ENCODE peak calls at places on chromosome 12, in eight cellular contexts. One of them, this sample, is unnamed.

GRCh38 chr12:62983594-62983993 is 48.6 kb upstream of the PPM1H start:
- DNase-seq in NCI-H1105: no peak
- DNase-seq in NCI-H510A treated with DMSO at 0.1 percent for 48 hours: no peak
- DNase-seq in AG09319: no peak
- DNase-seq in GM12892: no peak
- DNase-seq in kidney: no peak
- DNase-seq in DND-41: no peak
- DNase-seq in AG08395: no peak
- DNase-seq in this sample: no peak

GRCh38 chr12:131543040-131543439 is 167.8 kb upstream of the SFSWAP start:
- DNase-seq in NCI-H510A treated with DMSO at 0.1 percent for 48 hours: no peak
- DNase-seq in AG09319: no peak
- DNase-seq in AG08395: no peak
- DNase-seq in GM12892: no peak
- DNase-seq in kidney: no peak
- DNase-seq in DND-41: no peak
- DNase-seq in NCI-H1105: no peak
- DNase-seq in this sample: no peak

GRCh38 chr12:123267991-123268843 is 3.4 kb downstream of the CDK2AP1 start:
- DNase-seq in NCI-H1105: peak
- DNase-seq in kidney: peak
- DNase-seq in AG09319: no peak
- DNase-seq in AG08395: no peak
- DNase-seq in GM12892: no peak
- DNase-seq in NCI-H510A treated with DMSO at 0.1 percent for 48 hours: no peak
- DNase-seq in DND-41: no peak
- DNase-seq in this sample: no peak

GRCh38 chr12:79217306-79217705 is 352.7 kb downstream of the SYT1 start:
- DNase-seq in NCI-H510A treated with DMSO at 0.1 percent for 48 hours: peak
- DNase-seq in NCI-H1105: peak
- DNase-seq in AG08395: no peak
- DNase-seq in AG09319: no peak
- DNase-seq in DND-41: peak
- DNase-seq in GM12892: no peak
- DNase-seq in kidney: no peak
- DNase-seq in this sample: no peak

GRCh38 chr12:17949558-17950141 is 140.3 kb downstream of the RERGL start:
- DNase-seq in DND-41: peak
- DNase-seq in NCI-H510A treated with DMSO at 0.1 percent for 48 hours: peak
- DNase-seq in AG08395: no peak
- DNase-seq in kidney: peak
- DNase-seq in NCI-H1105: no peak
- DNase-seq in GM12892: no peak
- DNase-seq in AG09319: no peak
- DNase-seq in this sample: no peak

GRCh38 chr12:6085841-6086240 is 38.6 kb downstream of the VWF start:
- DNase-seq in kidney: no peak
- DNase-seq in AG08395: no peak
- DNase-seq in NCI-H510A treated with DMSO at 0.1 percent for 48 hours: no peak
- DNase-seq in AG09319: no peak
- DNase-seq in DND-41: no peak
- DNase-seq in NCI-H1105: no peak
- DNase-seq in GM12892: no peak
- DNase-seq in this sample: no peak

GRCh38 chr12:108648371-108648770 is 14.7 kb upstream of the SELPLG start:
- DNase-seq in AG09319: no peak
- DNase-seq in NCI-H510A treated with DMSO at 0.1 percent for 48 hours: no peak
- DNase-seq in kidney: no peak
- DNase-seq in DND-41: no peak
- DNase-seq in NCI-H1105: no peak
- DNase-seq in GM12892: no peak
- DNase-seq in AG08395: no peak
- DNase-seq in this sample: no peak

GRCh38 chr12:1698638-1699214 is 7.9 kb downstream of the ADIPOR2 start:
- DNase-seq in NCI-H510A treated with DMSO at 0.1 percent for 48 hours: peak
- DNase-seq in kidney: no peak
- DNase-seq in GM12892: no peak
- DNase-seq in NCI-H1105: no peak
- DNase-seq in AG08395: no peak
- DNase-seq in AG09319: no peak
- DNase-seq in DND-41: no peak
- DNase-seq in this sample: no peak

GRCh38 chr12:30047499-30048262 is 263.9 kb upstream of the TMTC1 start:
- DNase-seq in NCI-H510A treated with DMSO at 0.1 percent for 48 hours: no peak
- DNase-seq in kidney: no peak
- DNase-seq in AG08395: no peak
- DNase-seq in NCI-H1105: peak
- DNase-seq in DND-41: no peak
- DNase-seq in GM12892: no peak
- DNase-seq in AG09319: no peak
- DNase-seq in this sample: no peak

GRCh38 chr12:56020437-56021189 is at the start of gene IKZF4:
- DNase-seq in NCI-H510A treated with DMSO at 0.1 percent for 48 hours: no peak
- DNase-seq in NCI-H1105: no peak
- DNase-seq in GM12892: no peak
- DNase-seq in DND-41: peak
- DNase-seq in kidney: peak
- DNase-seq in AG09319: peak
- DNase-seq in AG08395: no peak
- DNase-seq in this sample: no peak

GRCh38 chr12:11717533-11717961 is 68.1 kb downstream of the ETV6 start:
- DNase-seq in NCI-H1105: no peak
- DNase-seq in NCI-H510A treated with DMSO at 0.1 percent for 48 hours: no peak
- DNase-seq in GM12892: no peak
- DNase-seq in DND-41: no peak
- DNase-seq in kidney: no peak
- DNase-seq in AG09319: no peak
- DNase-seq in AG08395: no peak
- DNase-seq in this sample: peak

GRCh38 chr12:40106655-40107054 is 774 bp upstream of the SLC2A13 start:
- DNase-seq in AG08395: no peak
- DNase-seq in DND-41: no peak
- DNase-seq in GM12892: no peak
- DNase-seq in kidney: no peak
- DNase-seq in NCI-H1105: peak
- DNase-seq in NCI-H510A treated with DMSO at 0.1 percent for 48 hours: no peak
- DNase-seq in AG09319: no peak
- DNase-seq in this sample: no peak

GRCh38 chr12:54012631-54013398 is 4.0 kb downstream of the HOXC8 start:
- DNase-seq in kidney: peak
- DNase-seq in AG08395: no peak
- DNase-seq in NCI-H1105: no peak
- DNase-seq in NCI-H510A treated with DMSO at 0.1 percent for 48 hours: no peak
- DNase-seq in GM12892: no peak
- DNase-seq in AG09319: no peak
- DNase-seq in DND-41: no peak
- DNase-seq in this sample: no peak

GRCh38 chr12:26290560-26290959 is 95.2 kb downstream of the SSPN start:
- DNase-seq in DND-41: no peak
- DNase-seq in kidney: no peak
- DNase-seq in GM12892: no peak
- DNase-seq in AG09319: no peak
- DNase-seq in NCI-H510A treated with DMSO at 0.1 percent for 48 hours: no peak
- DNase-seq in NCI-H1105: no peak
- DNase-seq in AG08395: no peak
- DNase-seq in this sample: no peak

GRCh38 chr12:97941686-97942354 is 479.2 kb downstream of the RMST start:
- DNase-seq in NCI-H1105: no peak
- DNase-seq in DND-41: no peak
- DNase-seq in AG09319: no peak
- DNase-seq in GM12892: no peak
- DNase-seq in kidney: no peak
- DNase-seq in AG08395: no peak
- DNase-seq in NCI-H510A treated with DMSO at 0.1 percent for 48 hours: no peak
- DNase-seq in this sample: no peak

GRCh38 chr12:122081697-122082221 is 3.2 kb downstream of the MLXIP start:
- DNase-seq in kidney: peak
- DNase-seq in AG09319: no peak
- DNase-seq in GM12892: no peak
- DNase-seq in AG08395: peak
- DNase-seq in NCI-H1105: no peak
- DNase-seq in NCI-H510A treated with DMSO at 0.1 percent for 48 hours: peak
- DNase-seq in DND-41: peak
- DNase-seq in this sample: peak

GRCh38 chr12:19665105-19665900 is 226.0 kb downstream of the AEBP2 start:
- DNase-seq in NCI-H510A treated with DMSO at 0.1 percent for 48 hours: no peak
- DNase-seq in DND-41: no peak
- DNase-seq in AG09319: no peak
- DNase-seq in NCI-H1105: no peak
- DNase-seq in GM12892: no peak
- DNase-seq in kidney: no peak
- DNase-seq in AG08395: no peak
- DNase-seq in this sample: no peak

GRCh38 chr12:113039911-113040425 is 16.6 kb upstream of the DTX1 start:
- DNase-seq in GM12892: no peak
- DNase-seq in DND-41: no peak
- DNase-seq in AG08395: no peak
- DNase-seq in NCI-H1105: no peak
- DNase-seq in kidney: no peak
- DNase-seq in NCI-H510A treated with DMSO at 0.1 percent for 48 hours: no peak
- DNase-seq in AG09319: no peak
- DNase-seq in this sample: no peak

GRCh38 chr12:49598527-49598926 is 6.9 kb downstream of the FAM186B start:
- DNase-seq in kidney: no peak
- DNase-seq in GM12892: no peak
- DNase-seq in DND-41: no peak
- DNase-seq in NCI-H1105: no peak
- DNase-seq in AG08395: no peak
- DNase-seq in AG09319: no peak
- DNase-seq in NCI-H510A treated with DMSO at 0.1 percent for 48 hours: no peak
- DNase-seq in this sample: no peak

GRCh38 chr12:10331642-10332239 is 24.1 kb downstream of the KLRD1 start:
- DNase-seq in DND-41: no peak
- DNase-seq in kidney: no peak
- DNase-seq in NCI-H1105: peak
- DNase-seq in GM12892: no peak
- DNase-seq in AG08395: peak
- DNase-seq in NCI-H510A treated with DMSO at 0.1 percent for 48 hours: peak
- DNase-seq in AG09319: peak
- DNase-seq in this sample: no peak

GRCh38 chr12:32860182-32860581 is 36.4 kb downstream of the PKP2 start:
- DNase-seq in NCI-H1105: no peak
- DNase-seq in kidney: no peak
- DNase-seq in AG08395: no peak
- DNase-seq in NCI-H510A treated with DMSO at 0.1 percent for 48 hours: no peak
- DNase-seq in AG09319: no peak
- DNase-seq in GM12892: no peak
- DNase-seq in DND-41: no peak
- DNase-seq in this sample: no peak

GRCh38 chr12:93089805-93090569 is 160.9 kb upstream of the EEA1 start:
- DNase-seq in AG08395: no peak
- DNase-seq in DND-41: no peak
- DNase-seq in GM12892: no peak
- DNase-seq in NCI-H1105: no peak
- DNase-seq in kidney: no peak
- DNase-seq in NCI-H510A treated with DMSO at 0.1 percent for 48 hours: no peak
- DNase-seq in AG09319: no peak
- DNase-seq in this sample: no peak

GRCh38 chr12:6166808-6167207 is 33.4 kb upstream of the CD9 start:
- DNase-seq in AG08395: no peak
- DNase-seq in DND-41: no peak
- DNase-seq in GM12892: no peak
- DNase-seq in kidney: no peak
- DNase-seq in AG09319: no peak
- DNase-seq in NCI-H510A treated with DMSO at 0.1 percent for 48 hours: no peak
- DNase-seq in NCI-H1105: no peak
- DNase-seq in this sample: no peak

GRCh38 chr12:45483571-45483970 is 245.9 kb upstream of the ARID2 start:
- DNase-seq in kidney: no peak
- DNase-seq in AG09319: no peak
- DNase-seq in NCI-H1105: no peak
- DNase-seq in DND-41: no peak
- DNase-seq in GM12892: no peak
- DNase-seq in NCI-H510A treated with DMSO at 0.1 percent for 48 hours: no peak
- DNase-seq in AG08395: no peak
- DNase-seq in this sample: no peak

GRCh38 chr12:121241203-121241970 is 31.5 kb downstream of the P2RX4 start:
- DNase-seq in AG09319: no peak
- DNase-seq in NCI-H1105: no peak
- DNase-seq in DND-41: no peak
- DNase-seq in kidney: no peak
- DNase-seq in AG08395: peak
- DNase-seq in GM12892: no peak
- DNase-seq in NCI-H510A treated with DMSO at 0.1 percent for 48 hours: peak
- DNase-seq in this sample: no peak

GRCh38 chr12:118094039-118094438 is 9.8 kb downstream of the VSIG10 start:
- DNase-seq in AG08395: no peak
- DNase-seq in AG09319: no peak
- DNase-seq in GM12892: no peak
- DNase-seq in NCI-H510A treated with DMSO at 0.1 percent for 48 hours: no peak
- DNase-seq in NCI-H1105: no peak
- DNase-seq in kidney: no peak
- DNase-seq in DND-41: no peak
- DNase-seq in this sample: no peak

GRCh38 chr12:99498756-99499155 is 148.8 kb upstream of the GARIN6 start:
- DNase-seq in NCI-H1105: no peak
- DNase-seq in kidney: no peak
- DNase-seq in DND-41: no peak
- DNase-seq in AG09319: no peak
- DNase-seq in GM12892: no peak
- DNase-seq in NCI-H510A treated with DMSO at 0.1 percent for 48 hours: no peak
- DNase-seq in AG08395: peak
- DNase-seq in this sample: no peak

GRCh38 chr12:58919271-58920101 is 818 bp downstream of the LRIG3 start:
- DNase-seq in GM12892: peak
- DNase-seq in kidney: no peak
- DNase-seq in AG08395: peak
- DNase-seq in NCI-H1105: no peak
- DNase-seq in NCI-H510A treated with DMSO at 0.1 percent for 48 hours: peak
- DNase-seq in AG09319: no peak
- DNase-seq in DND-41: no peak
- DNase-seq in this sample: no peak

GRCh38 chr12:108657130-108657745 is 23.5 kb upstream of the SELPLG start:
- DNase-seq in AG08395: no peak
- DNase-seq in GM12892: no peak
- DNase-seq in NCI-H1105: no peak
- DNase-seq in DND-41: no peak
- DNase-seq in AG09319: no peak
- DNase-seq in NCI-H510A treated with DMSO at 0.1 percent for 48 hours: no peak
- DNase-seq in kidney: no peak
- DNase-seq in this sample: no peak

GRCh38 chr12:99722690-99723486 is 75.3 kb downstream of the GARIN6 start:
- DNase-seq in GM12892: no peak
- DNase-seq in AG09319: no peak
- DNase-seq in kidney: no peak
- DNase-seq in NCI-H510A treated with DMSO at 0.1 percent for 48 hours: no peak
- DNase-seq in AG08395: no peak
- DNase-seq in DND-41: no peak
- DNase-seq in NCI-H1105: no peak
- DNase-seq in this sample: no peak

GRCh38 chr12:5000658-5001390 is 42.9 kb upstream of the KCNA5 start:
- DNase-seq in AG08395: no peak
- DNase-seq in NCI-H1105: no peak
- DNase-seq in DND-41: no peak
- DNase-seq in NCI-H510A treated with DMSO at 0.1 percent for 48 hours: no peak
- DNase-seq in GM12892: no peak
- DNase-seq in AG09319: no peak
- DNase-seq in kidney: no peak
- DNase-seq in this sample: no peak

GRCh38 chr12:40668095-40668494 is 24.1 kb upstream of the CNTN1 start:
- DNase-seq in kidney: no peak
- DNase-seq in AG08395: no peak
- DNase-seq in GM12892: no peak
- DNase-seq in AG09319: no peak
- DNase-seq in DND-41: no peak
- DNase-seq in NCI-H1105: no peak
- DNase-seq in NCI-H510A treated with DMSO at 0.1 percent for 48 hours: no peak
- DNase-seq in this sample: no peak

GRCh38 chr12:15116073-15116472 is 105.1 kb downstream of the RERG start:
- DNase-seq in NCI-H510A treated with DMSO at 0.1 percent for 48 hours: no peak
- DNase-seq in DND-41: no peak
- DNase-seq in AG09319: no peak
- DNase-seq in AG08395: no peak
- DNase-seq in kidney: no peak
- DNase-seq in NCI-H1105: no peak
- DNase-seq in GM12892: no peak
- DNase-seq in this sample: no peak

GRCh38 chr12:51012570-51013236 is 13.5 kb downstream of the SLC11A2 start:
- DNase-seq in AG08395: no peak
- DNase-seq in NCI-H510A treated with DMSO at 0.1 percent for 48 hours: no peak
- DNase-seq in GM12892: no peak
- DNase-seq in NCI-H1105: no peak
- DNase-seq in DND-41: no peak
- DNase-seq in kidney: no peak
- DNase-seq in AG09319: no peak
- DNase-seq in this sample: no peak

This sample was measured in GM12878.